ENCODE peak calls at places on chromosomes 4 and X, in four cellular contexts. L is testis, O is heart left ventricle, K is NB4. N is an unnamed sample.

GRCh38 chr4:143089291-143089690 is 95.4 kb upstream of the USP38 start:
- DNase-seq in O (no peak), L (no peak), K (no peak), N (no peak)

GRCh38 chrX:8192276-8192675 is 21.2 kb upstream of the VCX2 start:
- DNase-seq in K (peak; percentile 75), O (no peak), L (no peak), N (no peak)

GRCh38 chrX:47637546-47638195 is 7.9 kb upstream of the CFP start:
- DNase-seq in O (peak; percentile 54), L (peak; percentile 76), K (no peak), N (no peak)

GRCh38 chr4:99998062-99998880 is 48.2 kb upstream of the H2AZ1 start:
- DNase-seq in O (no peak), L (no peak), K (peak; percentile 12), N (no peak)

GRCh38 chrX:118552501-118552900 is 56.9 kb downstream of the DOCK11 start:
- DNase-seq in L (peak; percentile 13), K (peak; percentile 27), O (no peak), N (peak; percentile 26)

GRCh38 chrX:74422576-74423288 is 1.4 kb downstream of the SLC16A2 start:
- DNase-seq in L (peak; percentile 54), O (peak; percentile 74), K (peak; percentile 66), N (peak; percentile 88)

GRCh38 chr4:72974694-72975487 is 94.6 kb downstream of the COX18 start:
- DNase-seq in L (no peak), O (no peak), K (peak; percentile 2), N (no peak)

GRCh38 chr4:2812985-2813384 is 20.1 kb downstream of the SH3BP2 start:
- DNase-seq in K (peak; percentile 68), L (no peak), O (no peak), N (no peak)

GRCh38 chr4:145553375-145553774 is 65.8 kb upstream of the MMAA start:
- DNase-seq in K (no peak), L (no peak), O (no peak), N (no peak)

GRCh38 chr4:105785792-105786191 is 77.2 kb downstream of the GSTCD start:
- DNase-seq in K (no peak), L (no peak), O (no peak), N (no peak)

GRCh38 chrX:15751160-15751819 is 13.2 kb downstream of the CA5B start:
- DNase-seq in K (no peak), O (no peak), L (no peak), N (no peak)

GRCh38 chrX:69119122-69119521 is 46.1 kb downstream of the PJA1 start:
- DNase-seq in O (no peak), L (no peak), K (peak; percentile 42), N (no peak)

GRCh38 chr4:46390353-46391058 is 578 bp upstream of the GABRA2 start:
- DNase-seq in L (no peak), K (no peak), O (no peak), N (no peak)

GRCh38 chr4:87973283-87974169 is 2.0 kb upstream of the SPP1 start:
- DNase-seq in K (peak; percentile 66), O (peak; percentile 55), L (peak; percentile 75), N (no peak)

GRCh38 chr4:5712517-5712916 is 1.5 kb downstream of the EVC start:
- DNase-seq in K (no peak), L (no peak), O (no peak), N (no peak)
- H3K4me3 ChIP-seq in K (no peak overlapping the region), L (no peak overlapping the region), O (no peak overlapping the region), N (no peak overlapping the region)

DNA sequence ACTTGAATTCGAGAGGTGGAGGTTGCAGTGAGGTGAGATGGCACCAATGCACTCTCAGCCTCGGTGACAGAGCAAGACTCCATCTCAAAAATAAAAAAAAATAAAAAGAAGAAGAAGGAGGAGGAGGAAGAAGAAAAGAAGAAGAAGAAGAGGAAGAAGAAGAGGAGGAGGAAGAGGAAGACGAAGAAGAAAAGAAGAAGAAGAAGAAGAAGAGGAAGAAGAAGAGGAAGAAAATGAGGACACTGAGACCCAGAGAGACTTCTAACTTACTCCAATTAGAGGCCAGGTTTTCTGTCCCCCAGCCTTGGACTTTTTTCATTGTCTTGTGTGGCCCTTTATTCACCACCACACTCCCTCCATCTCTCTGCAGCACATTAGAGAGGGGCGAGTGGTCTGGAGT is 70.7 kb downstream of the ATG4A start:
- DNase-seq in L (no peak), O (no peak), K (no peak), N (no peak)
- TF ChIP-seq POLR2A in L (no peak), O (no peak), K (no peak), N (no peak)

DNA sequence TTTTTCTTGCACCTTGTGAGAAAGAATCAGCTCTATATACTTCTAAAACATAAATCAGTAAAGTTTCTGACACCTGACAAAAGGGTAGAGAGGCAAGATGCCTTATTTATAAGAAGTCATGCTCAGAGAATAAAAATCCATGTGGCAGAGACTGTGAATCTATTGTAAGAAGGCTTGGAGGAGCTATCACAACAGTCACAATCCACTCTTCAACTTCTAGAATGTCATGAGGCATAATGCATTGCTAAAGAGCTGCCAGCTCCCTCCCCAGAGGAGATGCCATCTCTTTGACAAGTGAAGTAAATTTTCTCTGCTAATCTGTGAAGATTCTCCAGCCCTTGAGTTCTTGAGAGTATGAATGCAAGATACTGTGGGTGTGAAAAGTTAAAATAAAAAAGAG is 971.2 kb upstream of the IGFBP7 start:
- DNase-seq in O (no peak), L (no peak), K (no peak), N (no peak)
- TF ChIP-seq CTCF in O (no peak), L (no peak), K (no peak), N (no peak)

GRCh38 chrX:22357621-22358020 is 84.9 kb downstream of the CBLL2 start:
- DNase-seq in K (no peak), L (no peak), O (no peak), N (no peak)

GRCh38 chrX:22365460-22365859 is 92.7 kb downstream of the CBLL2 start:
- DNase-seq in L (no peak), K (no peak), O (no peak), N (no peak)

GRCh38 chrX:22360129-22360528 is 87.4 kb downstream of the CBLL2 start:
- DNase-seq in O (no peak), L (no peak), K (no peak), N (no peak)
- H3K4me3 ChIP-seq in O (no peak overlapping the region), L (no peak overlapping the region), K (no peak overlapping the region), N (no peak overlapping the region)

GRCh38 chrX:154401045-154401799 is 3.0 kb downstream of the RPL10 start:
- DNase-seq in O (no peak), K (peak; percentile 57), L (no peak), N (no peak)
- TF ChIP-seq POLR2A in O (no peak), K (no peak), L (no peak), N (no peak)